ENCODE peak calls at places on chromosome 14, in nine cellular contexts. I, Y, U, H, G, T, A, B and D are unnamed samples.

GRCh38 chr14:98189521-98189920 is 1082.5 kb downstream of the BCL11B start:
- DNase-seq in Y (no peak), T (no peak), A (no peak), G (no peak), I (no peak), H (no peak), U (no peak), B (no peak), D (no peak)

GRCh38 chr14:98840511-98840910 is 431.5 kb downstream of the BCL11B start:
- DNase-seq in H (no peak), T (no peak), Y (no peak), A (no peak), B (no peak), G (no peak), U (no peak), I (no peak), D (no peak)

GRCh38 chr14:68793734-68794129 is 865 bp upstream of the ZFP36L1 start:
- DNase-seq in I (no peak), A (no peak), G (no peak), T (no peak), U (no peak), Y (no peak), B (no peak), H (no peak), D (peak)

GRCh38 chr14:67514650-67515385 is 18.3 kb upstream of the PLEKHH1 start:
- DNase-seq in T (no peak), U (no peak), G (no peak), H (peak), Y (peak), I (no peak), B (no peak), A (peak), D (peak)

GRCh38 chr14:65239897-65240296 is 137.6 kb upstream of the MAX start:
- DNase-seq in H (no peak), T (no peak), I (no peak), B (no peak), U (no peak), A (no peak), Y (no peak), G (no peak), D (no peak)

GRCh38 chr14:49585803-49586672 is at the start of gene RPS29:
- DNase-seq in Y (peak), B (peak), H (peak), U (peak), I (peak), G (peak), A (peak), T (peak), D (peak)

GRCh38 chr14:41615011-41615595 is 8.4 kb downstream of the LRFN5 start:
- DNase-seq in I (no peak), G (no peak), Y (no peak), B (no peak), T (no peak), H (no peak), A (no peak), U (no peak), D (no peak)

GRCh38 chr14:99579077-99579836 is 24.8 kb downstream of the CCDC85C start:
- DNase-seq in G (no peak), B (no peak), A (no peak), Y (no peak), U (no peak), I (peak), T (no peak), H (no peak), D (no peak)

GRCh38 chr14:106848330-106849121 is 1322.1 kb downstream of the TMEM121 start:
- DNase-seq in A (no peak), U (no peak), H (peak), I (peak), T (no peak), G (no peak), B (no peak), Y (no peak), D (peak)

GRCh38 chr14:69695664-69696527 is 71.0 kb upstream of the SRSF5 start:
- DNase-seq in I (no peak), T (no peak), H (no peak), Y (peak), A (no peak), U (peak), B (peak), G (no peak), D (no peak)

GRCh38 chr14:101707285-101707842 is 54.1 kb upstream of the PPP2R5C start:
- DNase-seq in T (peak), G (peak), U (peak), B (peak), A (peak), I (peak), Y (peak), H (peak), D (peak)

GRCh38 chr14:99950191-99950590 is 115.0 kb upstream of the EVL start:
- DNase-seq in I (no peak), H (no peak), A (no peak), T (no peak), B (no peak), U (no peak), Y (no peak), G (no peak), D (no peak)

GRCh38 chr14:59337151-59337611 is 128.0 kb downstream of the GPR135 start:
- DNase-seq in I (no peak), Y (peak), T (peak), U (peak), G (peak), H (no peak), A (no peak), B (peak), D (no peak)

GRCh38 chr14:98223106-98223505 is 1048.9 kb downstream of the BCL11B start:
- DNase-seq in I (no peak), U (no peak), T (no peak), G (no peak), Y (no peak), B (no peak), A (no peak), H (no peak), D (no peak)

GRCh38 chr14:32201196-32201815 is 539 bp upstream of the RNU6-7 start:
- DNase-seq in G (peak), A (peak), T (peak), I (peak), Y (peak), H (peak), B (no peak), U (no peak), D (peak)

GRCh38 chr14:71142375-71143038 is 235.2 kb downstream of the PCNX1 start:
- DNase-seq in H (peak), A (peak), G (no peak), T (no peak), U (peak), I (no peak), Y (peak), B (peak), D (peak)

GRCh38 chr14:101507306-101508150 is 53.8 kb upstream of the DIO3 start:
- DNase-seq in Y (no peak), G (peak), U (no peak), T (no peak), B (no peak), H (no peak), A (no peak), I (no peak), D (no peak)

GRCh38 chr14:33669111-33669510 is 281.8 kb downstream of the EGLN3 start:
- DNase-seq in I (no peak), A (no peak), G (no peak), T (no peak), Y (peak), U (no peak), H (no peak), B (no peak), D (no peak)

GRCh38 chr14:85536835-85537195 is 6.9 kb downstream of the FLRT2 start:
- DNase-seq in H (no peak), G (no peak), Y (peak), U (no peak), I (no peak), T (no peak), B (no peak), A (no peak), D (no peak)

GRCh38 chr14:57078054-57078453 is 190.7 kb downstream of the EXOC5 start:
- DNase-seq in B (no peak), Y (no peak), G (no peak), A (no peak), T (no peak), I (no peak), H (no peak), U (no peak), D (no peak)

GRCh38 chr14:67951529-67952120 is 132.0 kb downstream of the RAD51B start:
- DNase-seq in B (no peak), G (no peak), U (no peak), I (no peak), H (no peak), A (no peak), Y (peak), T (no peak), D (no peak)

GRCh38 chr14:38150075-38150474 is 57.6 kb upstream of the SSTR1 start:
- DNase-seq in G (no peak), H (no peak), A (no peak), Y (peak), B (no peak), T (no peak), I (no peak), U (peak), D (no peak)

GRCh38 chr14:96734076-96734622 is 63.0 kb upstream of the VRK1 start:
- DNase-seq in G (no peak), I (no peak), Y (no peak), A (no peak), B (no peak), U (no peak), T (no peak), H (no peak), D (no peak)

GRCh38 chr14:100670017-100670974 is 56.4 kb upstream of the DLK1 start:
- DNase-seq in I (no peak), B (no peak), G (no peak), H (no peak), T (no peak), U (no peak), Y (no peak), A (no peak), D (no peak)

GRCh38 chr14:48628870-48629269 is 953.5 kb upstream of the MDGA2 start:
- DNase-seq in T (no peak), U (no peak), H (no peak), B (no peak), G (no peak), A (no peak), Y (no peak), I (no peak), D (no peak)

GRCh38 chr14:51294951-51295350 is 54.9 kb downstream of the TMX1 start:
- DNase-seq in H (no peak), Y (peak), T (no peak), A (no peak), U (no peak), B (no peak), I (no peak), G (no peak), D (no peak)

GRCh38 chr14:105486974-105487448 is 325 bp downstream of the CRIP1 start:
- DNase-seq in Y (no peak), H (peak), U (no peak), B (no peak), T (no peak), I (peak), G (peak), A (peak), D (peak)

GRCh38 chr14:52695481-52696091 is at the start of gene ERO1A:
- DNase-seq in T (peak), H (peak), G (peak), U (peak), B (peak), A (peak), Y (peak), I (peak), D (peak)

GRCh38 chr14:74407801-74408154 is 18.2 kb downstream of the SYNDIG1L start:
- DNase-seq in A (no peak), G (no peak), B (no peak), Y (no peak), T (no peak), H (no peak), I (no peak), U (no peak), D (no peak)

GRCh38 chr14:85565862-85566296 is 35.9 kb downstream of the FLRT2 start:
- DNase-seq in T (no peak), H (no peak), Y (peak), B (no peak), U (peak), A (no peak), I (no peak), G (no peak), D (no peak)

GRCh38 chr14:53619625-53620324 is 336.9 kb downstream of the BMP4 start:
- DNase-seq in Y (peak), G (no peak), A (no peak), U (peak), H (no peak), T (no peak), I (no peak), B (no peak), D (no peak)

GRCh38 chr14:105473033-105473676 is 1.5 kb upstream of the CRIP2 start:
- DNase-seq in U (no peak), H (no peak), B (no peak), I (no peak), T (no peak), G (no peak), A (no peak), Y (no peak), D (no peak)

DNA sequence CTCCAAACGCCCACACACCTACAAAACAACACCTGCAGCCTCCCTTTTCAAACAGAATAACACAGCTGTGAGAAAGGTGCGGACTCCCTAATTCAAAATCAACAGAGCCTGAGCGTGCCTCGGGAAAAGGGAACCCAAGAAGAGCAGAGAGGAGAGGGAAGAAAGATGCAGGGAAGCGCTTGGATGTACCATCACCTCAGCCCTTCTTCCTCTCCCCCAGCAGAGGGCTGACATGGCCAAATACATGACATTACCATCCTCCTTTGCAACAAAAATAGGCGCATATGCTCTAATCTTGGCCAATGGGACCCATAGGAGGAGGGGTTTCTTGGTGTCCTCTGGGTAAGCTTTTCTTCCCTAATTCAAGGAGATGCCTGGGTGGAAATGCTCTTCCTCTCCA is 78.0 kb downstream of the CPSF2 start:
- DNase-seq in A (no peak), B (no peak), I (no peak), H (no peak), T (no peak), Y (no peak), U (no peak), G (no peak), D (no peak)
- TF ChIP-seq CTCF in A (no peak), B (peak), I (no peak), H (no peak), T (no peak), Y (peak), U (no peak), G (no peak), D (no peak)

GRCh38 chr14:46344327-46344937 is 307.1 kb downstream of the RPL10L start:
- DNase-seq in U (peak), G (no peak), A (no peak), B (no peak), H (no peak), Y (peak), I (peak), T (no peak), D (no peak)
- TF ChIP-seq CTCF in U (peak), G (no peak), A (no peak), B (no peak), H (peak), Y (peak), I (peak), T (no peak), D (peak)

DNA sequence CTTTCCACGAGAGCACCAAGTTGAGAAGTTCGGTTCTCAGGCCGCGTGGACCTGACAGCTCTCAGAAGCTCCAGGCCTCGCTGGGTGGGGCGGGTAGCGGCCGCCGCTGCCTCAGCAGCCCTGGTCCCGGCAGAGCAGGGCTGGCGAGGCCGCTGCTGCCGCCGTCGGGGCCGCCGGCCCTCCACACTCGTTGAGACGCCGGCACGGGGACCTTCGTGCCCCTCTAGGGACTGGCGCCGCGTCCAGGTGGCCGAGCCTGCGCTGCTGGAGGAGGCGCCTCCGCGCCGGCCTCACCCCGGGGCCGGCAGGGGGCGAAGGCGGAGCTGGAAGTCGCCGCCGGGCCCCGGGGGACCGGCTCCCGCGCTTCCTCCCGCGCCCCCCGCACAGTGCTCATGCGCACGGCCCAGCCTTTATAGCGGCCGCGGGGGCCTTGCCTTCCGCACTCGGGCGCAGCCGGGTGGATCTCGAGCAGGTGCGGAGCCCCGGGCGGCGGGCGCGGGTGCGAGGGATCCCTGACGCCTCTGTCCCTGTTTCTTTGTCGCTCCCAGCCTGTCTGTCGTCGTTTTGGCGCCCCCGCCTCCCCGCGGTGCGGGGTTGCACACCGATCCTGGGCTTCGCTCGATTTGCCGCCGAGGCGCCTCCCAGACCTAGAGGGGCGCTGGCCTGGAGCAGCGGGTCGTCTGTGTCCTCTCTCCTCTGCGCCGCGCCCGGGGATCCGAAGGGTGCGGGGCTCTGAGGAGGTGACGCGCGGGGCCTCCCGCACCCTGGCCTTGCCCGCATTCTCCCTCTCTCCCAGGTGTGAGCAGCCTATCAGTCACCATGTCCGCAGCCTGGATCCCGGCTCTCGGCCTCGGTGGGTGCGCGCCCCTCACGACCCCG is at the start of gene COCH:
- DNase-seq in B (no peak), A (peak), Y (peak), G (no peak), I (peak), U (no peak), H (peak), T (no peak), D (peak)
- TF ChIP-seq CTCF in B (no peak), A (no peak), Y (no peak), G (peak), I (peak), U (peak), H (peak), T (no peak), D (peak)

GRCh38 chr14:94746131-94746530 is 23.8 kb downstream of the GSC start:
- DNase-seq in A (no peak), T (no peak), U (no peak), Y (no peak), B (no peak), G (no peak), I (no peak), H (no peak), D (no peak)

GRCh38 chr14:94751956-94752355 is 18.0 kb downstream of the GSC start:
- DNase-seq in G (no peak), I (no peak), Y (no peak), H (no peak), T (no peak), U (no peak), A (no peak), B (no peak), D (no peak)

GRCh38 chr14:94750371-94750770 is 19.5 kb downstream of the GSC start:
- DNase-seq in U (no peak), T (no peak), H (no peak), A (no peak), Y (no peak), G (no peak), B (no peak), I (no peak), D (no peak)

GRCh38 chr14:94751321-94751720 is 18.6 kb downstream of the GSC start:
- DNase-seq in Y (no peak), H (no peak), B (no peak), I (no peak), G (no peak), A (no peak), U (no peak), T (no peak), D (no peak)

GRCh38 chr14:94748667-94749347 is 21.1 kb downstream of the GSC start:
- DNase-seq in G (no peak), B (no peak), U (no peak), Y (no peak), I (peak), H (no peak), A (no peak), T (no peak), D (no peak)
- TF ChIP-seq CTCF in G (peak), B (peak), U (no peak), Y (peak), I (peak), H (peak), A (no peak), T (peak), D (peak)